ENCODE peak calls at places on chromosomes 6 and 20, in five cellular contexts. F is fibroblast of pulmonary artery, M is tibial nerve, W is astrocyte of the cerebellum, B is AG09309. J is an unnamed sample.

GRCh38 chr20:36447101-36447500 is 94.2 kb upstream of the MYL9 start:
- DNase-seq in F (no peak), B (no peak), W (no peak), M (no peak), J (peak)

GRCh38 chr20:24694157-24694726 is 224.8 kb downstream of the SYNDIG1 start:
- DNase-seq in F (no peak), M (no peak), W (no peak), B (no peak), J (no peak)

GRCh38 chr6:41779336-41779735 is 364 bp downstream of the FRS3 start:
- DNase-seq in W (no peak), M (no peak), F (no peak), B (no peak), J (no peak)

GRCh38 chr20:23435675-23436539 is 3.6 kb upstream of the CSTL1 start:
- DNase-seq in F (peak), B (no peak), W (no peak), M (peak), J (peak)

GRCh38 chr6:28995093-28995650 is 9.9 kb downstream of the ZNF311 start:
- DNase-seq in M (no peak), F (no peak), B (no peak), W (no peak), J (no peak)

GRCh38 chr6:163373240-163373639 is 41.3 kb upstream of the QKI start:
- DNase-seq in M (no peak), B (no peak), F (no peak), W (no peak), J (no peak)

GRCh38 chr20:1187605-1188171 is 2.9 kb upstream of the TMEM74B start:
- DNase-seq in B (no peak), W (no peak), M (no peak), F (no peak), J (no peak)

GRCh38 chr6:3740551-3741476 is 10.7 kb downstream of the PXDC1 start:
- DNase-seq in F (no peak), B (no peak), W (no peak), M (no peak), J (peak)

GRCh38 chr20:5918856-5919633 is 31.3 kb downstream of the TRMT6 start:
- DNase-seq in B (no peak), W (peak), M (no peak), F (peak), J (no peak)

GRCh38 chr6:27565839-27566779 is 93.2 kb upstream of the ZNF184 start:
- DNase-seq in M (no peak), F (no peak), W (no peak), B (no peak), J (no peak)

GRCh38 chr20:61025536-61025935 is 226.5 kb upstream of the CDH4 start:
- DNase-seq in M (no peak), F (no peak), W (no peak), B (no peak), J (no peak)

GRCh38 chr6:144768676-144769599 is 483.8 kb downstream of the UTRN start:
- DNase-seq in W (no peak), F (no peak), M (no peak), B (no peak), J (no peak)

GRCh38 chr20:32497589-32498224 is 87.4 kb downstream of the NOL4L start:
- DNase-seq in B (no peak), M (no peak), F (no peak), W (no peak), J (no peak)

GRCh38 chr6:109397020-109397419 is 14.8 kb upstream of the CD164 start:
- DNase-seq in F (peak), B (no peak), W (no peak), M (no peak), J (no peak)

GRCh38 chr6:18640754-18641153 is 253.6 kb downstream of the RNF144B start:
- DNase-seq in F (no peak), M (no peak), W (no peak), B (no peak), J (no peak)

GRCh38 chr20:45372646-45373352 is 5.3 kb downstream of the TP53TG5 start:
- DNase-seq in B (no peak), W (no peak), M (no peak), F (no peak), J (no peak)

GRCh38 chr6:35368038-35368887 is 25.9 kb downstream of the PPARD start:
- DNase-seq in F (peak), M (no peak), B (no peak), W (peak), J (peak)

GRCh38 chr6:7188492-7188891 is 80.7 kb downstream of the RREB1 start:
- DNase-seq in W (no peak), M (no peak), F (no peak), B (no peak), J (no peak)

GRCh38 chr6:75855047-75855446 is 106.0 kb downstream of the MYO6 start:
- DNase-seq in B (peak), M (peak), W (peak), F (peak), J (peak)

GRCh38 chr20:38550274-38550673 is 30.7 kb upstream of the ADIG start:
- DNase-seq in M (no peak), F (no peak), W (no peak), B (no peak), J (no peak)

GRCh38 chr6:43228951-43229802 is at the start of gene DNPH1:
- DNase-seq in F (peak), W (peak), M (peak), B (peak), J (no peak)

GRCh38 chr6:90285611-90286381 is 10.8 kb downstream of the BACH2 start:
- DNase-seq in M (peak), B (peak), F (peak), W (peak), J (no peak)

GRCh38 chr6:151240036-151240685 is 394 bp downstream of the AKAP12 start:
- DNase-seq in M (peak), F (peak), W (peak), B (no peak), J (no peak)
- TF ChIP-seq CTCF in M (peak), F (no peak), W (no peak), B (no peak), J (no peak)

DNA sequence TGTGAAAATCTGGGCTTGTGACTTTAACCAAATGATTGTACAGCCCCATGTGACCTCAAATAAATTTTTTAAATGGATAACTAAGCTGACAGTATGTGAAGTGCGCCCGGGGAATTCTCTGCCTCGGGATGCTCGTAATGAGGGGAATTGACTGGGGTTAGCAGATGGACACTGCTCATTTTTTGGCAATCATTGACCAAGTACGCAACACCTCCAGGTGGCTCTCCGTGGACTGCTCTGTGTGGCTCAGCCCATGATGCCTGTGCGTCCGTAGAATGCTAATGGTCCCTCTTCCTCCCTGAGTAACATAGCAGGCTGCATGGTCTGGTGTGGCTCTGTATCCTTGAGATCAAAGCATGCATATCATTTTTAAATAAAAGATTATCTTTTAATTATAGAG is 42.4 kb downstream of the FARS2 start:
- DNase-seq in W (no peak), F (no peak), M (no peak), B (no peak), J (no peak)
- H3K4me3 ChIP-seq in W (no peak), F (no peak), M (no peak), B (no peak), J (no peak)

GRCh38 chr6:168721571-168721970 is 280.6 kb downstream of the SMOC2 start:
- DNase-seq in F (no peak), W (no peak), M (no peak), B (no peak), J (no peak)

GRCh38 chr6:168722397-168722796 is 281.4 kb downstream of the SMOC2 start:
- DNase-seq in B (no peak), M (no peak), F (no peak), W (no peak), J (no peak)

GRCh38 chr6:168725821-168726220 is 284.8 kb downstream of the SMOC2 start:
- DNase-seq in F (no peak), M (no peak), W (no peak), B (no peak), J (no peak)

GRCh38 chr6:168719901-168720300 is 278.9 kb downstream of the SMOC2 start:
- DNase-seq in W (no peak), M (no peak), B (no peak), F (no peak), J (no peak)

GRCh38 chr6:168724033-168724432 is 283.0 kb downstream of the SMOC2 start:
- DNase-seq in W (no peak), B (no peak), F (no peak), M (no peak), J (no peak)
- TF ChIP-seq CTCF in W (no peak), B (no peak), F (no peak), M (no peak), J (no peak)

GRCh38 chr6:4781967-4782537 is 5.8 kb downstream of the CDYL start:
- DNase-seq in M (no peak), F (no peak), W (no peak), B (no peak), J (no peak)

GRCh38 chr6:4776967-4777925 is 1.0 kb downstream of the CDYL start:
- DNase-seq in W (peak), B (no peak), M (peak), F (peak), J (peak)

GRCh38 chr6:4780360-4780812 is 4.2 kb downstream of the CDYL start:
- DNase-seq in F (peak), B (no peak), M (no peak), W (no peak), J (no peak)

GRCh38 chr6:4778086-4778485 is 1.9 kb downstream of the CDYL start:
- DNase-seq in W (no peak), F (no peak), M (no peak), B (no peak), J (no peak)

GRCh38 chr6:4781426-4781825 is 5.2 kb downstream of the CDYL start:
- DNase-seq in W (no peak), F (no peak), B (no peak), M (no peak), J (no peak)
- H3K4me3 ChIP-seq in W (no peak), F (no peak), B (no peak), M (no peak), J (no peak)